ENCODE peak calls at places on chromosome 11, in seven cellular contexts. V is tibial artery, L is body of pancreas, X is psoas muscle, W is A673, N is heart right ventricle, S is SK-N-SH. H is an unnamed sample. For H3K36me3, the result is how much of the 10 kb centered on the place peaks cover.

GRCh38 chr11:87290304-87290922 is 252.7 kb downstream of the TMEM135 start:
- DNase-seq in V (no peak), L (no peak), X (no peak), W (peak), N (no peak), S (peak), H (no peak)

GRCh38 chr11:2795491-2795991 is 90.0 kb downstream of the CDKN1C start:
- DNase-seq in V (peak), L (peak), X (peak), W (no peak), N (peak), S (no peak), H (peak)

GRCh38 chr11:85867751-85868150 is 12.6 kb downstream of the CCDC83 start:
- DNase-seq in V (no peak), L (no peak), X (no peak), W (no peak), N (no peak), S (no peak), H (no peak)

GRCh38 chr11:37748641-37749040 is 1150.6 kb upstream of the RAG2 start:
- DNase-seq in V (no peak), L (no peak), X (no peak), W (no peak), N (no peak), S (no peak), H (no peak)

GRCh38 chr11:61695917-61696316 is 15.7 kb downstream of the DAGLA start:
- DNase-seq in V (peak), L (peak), X (peak), W (peak), N (peak), S (peak), H (peak)

GRCh38 chr11:128607819-128608218 is 20.5 kb upstream of the ETS1 start:
- DNase-seq in V (no peak), L (no peak), X (no peak), W (no peak), N (no peak), S (no peak), H (no peak)

GRCh38 chr11:76696756-76697155 is 26.2 kb upstream of the LRRC32 start:
- DNase-seq in V (no peak), L (no peak), X (no peak), W (no peak), N (no peak), S (no peak), H (no peak)

GRCh38 chr11:87125257-87125656 is 87.5 kb downstream of the TMEM135 start:
- DNase-seq in V (no peak), L (no peak), X (no peak), W (peak), N (no peak), S (no peak), H (no peak)

GRCh38 chr11:43937434-43938411 is 4.7 kb upstream of the C11orf96 start:
- DNase-seq in V (no peak), L (no peak), X (no peak), W (no peak), N (no peak), S (no peak), H (no peak)

GRCh38 chr11:72039108-72039850 is 40.6 kb downstream of the IL18BP start:
- DNase-seq in V (no peak), L (peak), X (no peak), W (no peak), N (peak), S (peak), H (no peak)

GRCh38 chr11:114163231-114163631 is 103.7 kb downstream of the ZBTB16 start:
- DNase-seq in V (no peak), L (peak), X (peak), W (no peak), N (no peak), S (no peak), H (no peak)

GRCh38 chr11:727859-728748 is 19.2 kb upstream of the TALDO1 start:
- DNase-seq in V (peak), L (peak), X (peak), W (peak), N (peak), S (peak), H (peak)

GRCh38 chr11:42620796-42621195 is 691.0 kb upstream of the API5 start:
- DNase-seq in V (no peak), L (no peak), X (no peak), W (no peak), N (no peak), S (no peak), H (no peak)

GRCh38 chr11:100545970-100546369 is 141.1 kb upstream of the ARHGAP42 start:
- DNase-seq in V (no peak), L (no peak), X (no peak), W (no peak), N (no peak), S (no peak), H (no peak)

GRCh38 chr11:116329354-116330090 is 443.3 kb downstream of the BUD13 start:
- DNase-seq in V (no peak), L (no peak), X (no peak), W (no peak), N (no peak), S (no peak), H (no peak)

GRCh38 chr11:1344056-1344635 is 34.7 kb upstream of the TOLLIP start:
- DNase-seq in V (no peak), L (no peak), X (no peak), W (no peak), N (no peak), S (no peak), H (no peak)

GRCh38 chr11:103944251-103944944 is 92.0 kb upstream of the DDI1 start:
- DNase-seq in V (no peak), L (no peak), X (no peak), W (no peak), N (no peak), S (no peak), H (no peak)

GRCh38 chr11:27874998-27875397 is 174.7 kb upstream of the BDNF start:
- DNase-seq in V (no peak), L (no peak), X (no peak), W (peak), N (no peak), S (no peak), H (no peak)

GRCh38 chr11:121446752-121447156 is 5.4 kb upstream of the SORL1 start:
- DNase-seq in V (no peak), L (no peak), X (no peak), W (peak), N (no peak), S (peak), H (peak)

GRCh38 chr11:12329797-12330196 is 47.6 kb upstream of the PARVA start:
- DNase-seq in V (no peak), L (no peak), X (no peak), W (no peak), N (no peak), S (no peak), H (peak)

GRCh38 chr11:15700456-15700855 is 585.7 kb downstream of the INSC start:
- DNase-seq in V (no peak), L (no peak), X (no peak), W (no peak), N (no peak), S (no peak), H (no peak)

GRCh38 chr11:49995559-49995958 is 13.2 kb upstream of the OR4C12 start:
- DNase-seq in V (no peak), L (peak), X (no peak), W (peak), N (no peak), S (peak), H (peak)
- TF ChIP-seq CTCF in V (peak), L (peak), X (peak), W (peak), N (peak), S (peak), H (peak)

DNA sequence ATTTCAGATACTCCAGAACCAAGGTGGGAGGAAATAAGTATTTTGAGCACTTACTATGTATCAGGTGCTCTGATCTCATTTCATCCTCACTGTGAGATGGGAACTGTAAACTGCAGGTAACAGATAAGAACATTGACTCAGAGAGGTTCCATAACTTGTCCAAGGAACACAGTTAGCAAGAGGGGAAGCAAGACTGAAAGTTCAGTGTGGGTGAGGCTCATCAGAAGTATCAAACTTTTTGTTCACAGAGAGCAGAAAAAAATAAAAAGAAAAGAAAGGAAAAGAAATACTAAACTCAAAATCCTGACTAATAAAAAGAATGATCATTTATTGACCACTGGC is 37.1 kb downstream of the RAB30 start:
- DNase-seq in V (no peak), L (no peak), X (no peak), W (no peak), N (no peak), S (no peak), H (no peak)
- H3K4me3 ChIP-seq in V (peak), L (no peak), X (peak), W (no peak), N (no peak), S (peak), H (no peak)

DNA sequence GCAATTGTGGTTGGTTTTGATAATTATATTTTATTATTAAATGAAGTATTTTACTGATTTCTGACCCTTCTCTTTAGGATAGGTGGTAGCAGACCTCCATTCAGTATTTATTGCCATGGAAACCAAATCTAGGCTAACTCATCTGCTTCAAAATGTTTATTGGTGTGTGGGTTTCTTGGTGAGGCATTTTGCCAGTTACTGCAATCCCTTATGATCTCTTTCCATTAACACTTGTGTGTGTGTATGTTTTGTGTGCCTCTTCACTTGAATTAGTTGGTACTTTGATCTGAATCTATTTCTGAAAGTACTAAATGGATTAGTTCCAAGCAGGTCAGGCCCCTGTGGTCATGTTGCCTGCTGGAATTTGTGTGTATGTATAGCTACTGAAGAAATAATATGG is 184.4 kb upstream of the C11orf87 start:
- DNase-seq in V (no peak), L (no peak), X (no peak), W (no peak), N (no peak), S (no peak), H (no peak)
- H3K36me3 ChIP-seq in V (under half), L (under half), X (under half), W (under half), N (under half), S (under half), H (under half)

GRCh38 chr11:127157225-127157624 is 156.7 kb upstream of the KIRREL3 start:
- DNase-seq in V (no peak), L (no peak), X (no peak), W (no peak), N (no peak), S (no peak), H (no peak)
- TF ChIP-seq CTCF in V (no peak), L (no peak), X (no peak), W (no peak), N (no peak), S (no peak), H (no peak)

GRCh38 chr11:101566626-101567025 is 17.2 kb downstream of the TRPC6 start:
- DNase-seq in V (no peak), L (no peak), X (no peak), W (no peak), N (no peak), S (no peak), H (no peak)
- H3K4me3 ChIP-seq in V (no peak), L (no peak), X (no peak), W (no peak), N (no peak), S (no peak), H (no peak)

GRCh38 chr11:65854871-65855837 is 2.8 kb downstream of the CFL1 start:
- DNase-seq in V (no peak), L (no peak), X (no peak), W (peak), N (no peak), S (no peak), H (no peak)

GRCh38 chr11:65855927-65856363 is 2.0 kb downstream of the CFL1 start:
- DNase-seq in V (no peak), L (no peak), X (no peak), W (peak), N (no peak), S (no peak), H (no peak)

GRCh38 chr11:65858354-65859133 is 564 bp upstream of the CFL1 start:
- DNase-seq in V (no peak), L (no peak), X (no peak), W (no peak), N (no peak), S (no peak), H (no peak)

GRCh38 chr11:65857500-65858353 is at the start of gene CFL1:
- DNase-seq in V (peak), L (peak), X (peak), W (peak), N (peak), S (peak), H (peak)

GRCh38 chr11:65856689-65857499 is 1.1 kb downstream of the CFL1 start:
- DNase-seq in V (peak), L (peak), X (peak), W (peak), N (peak), S (peak), H (peak)
- H3K36me3 ChIP-seq in V (under half), L (under half), X (under half), W (under half), N (under half), S (under half), H (half or more)

GRCh38 chr11:19404787-19405186 is 164.0 kb upstream of the E2F8 start:
- DNase-seq in V (no peak), L (no peak), X (no peak), W (no peak), N (no peak), S (no peak), H (no peak)

GRCh38 chr11:19403196-19403895 is 162.6 kb upstream of the E2F8 start:
- DNase-seq in V (no peak), L (no peak), X (no peak), W (no peak), N (no peak), S (no peak), H (no peak)

GRCh38 chr11:19398273-19398672 is 157.5 kb upstream of the E2F8 start:
- DNase-seq in V (no peak), L (peak), X (no peak), W (no peak), N (no peak), S (no peak), H (no peak)

GRCh38 chr11:19398772-19399542 is 158.2 kb upstream of the E2F8 start:
- DNase-seq in V (peak), L (peak), X (peak), W (no peak), N (no peak), S (no peak), H (no peak)

GRCh38 chr11:19400296-19400695 is 159.6 kb upstream of the E2F8 start:
- DNase-seq in V (no peak), L (no peak), X (no peak), W (no peak), N (no peak), S (no peak), H (no peak)
- TF ChIP-seq CTCF in V (no peak), L (no peak), X (no peak), W (no peak), N (no peak), S (no peak), H (no peak)

DNA sequence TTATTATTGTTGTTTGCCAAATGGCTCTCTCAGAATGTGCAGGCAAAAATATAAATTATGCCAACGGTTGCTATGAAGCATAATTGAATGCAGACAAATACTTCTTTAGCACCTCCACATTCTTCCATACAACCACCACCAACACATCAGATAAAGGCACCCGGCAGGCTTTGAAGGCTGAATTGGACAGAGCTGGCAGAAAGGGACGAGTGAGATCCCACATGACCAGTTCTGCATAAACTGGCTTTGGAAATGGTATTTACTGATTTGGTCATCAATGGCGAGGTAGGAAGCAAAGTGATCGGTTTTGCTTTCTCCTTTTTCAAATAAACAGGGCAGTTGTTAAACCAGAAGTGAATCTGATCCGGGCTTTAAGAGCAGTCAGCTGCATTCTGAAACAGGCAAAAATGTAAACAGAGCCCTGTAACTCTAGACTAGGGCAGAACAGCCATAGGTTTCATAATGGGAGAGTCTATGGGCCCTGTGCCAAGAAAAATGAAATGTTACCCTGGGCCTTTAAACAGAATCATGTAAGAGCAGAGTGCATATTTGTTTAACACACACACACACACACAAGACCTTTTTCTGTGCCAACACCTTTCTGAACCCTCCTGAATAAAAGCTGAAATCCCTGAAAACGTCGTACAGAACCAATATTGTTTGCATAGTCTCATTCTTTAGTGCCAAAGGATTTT is 97.7 kb downstream of the MPPED2 start:
- DNase-seq in V (no peak), L (peak), X (no peak), W (peak), N (no peak), S (peak), H (no peak)
- H3K4me3 ChIP-seq in V (peak), L (no peak), X (peak), W (no peak), N (no peak), S (no peak), H (no peak)

DNA sequence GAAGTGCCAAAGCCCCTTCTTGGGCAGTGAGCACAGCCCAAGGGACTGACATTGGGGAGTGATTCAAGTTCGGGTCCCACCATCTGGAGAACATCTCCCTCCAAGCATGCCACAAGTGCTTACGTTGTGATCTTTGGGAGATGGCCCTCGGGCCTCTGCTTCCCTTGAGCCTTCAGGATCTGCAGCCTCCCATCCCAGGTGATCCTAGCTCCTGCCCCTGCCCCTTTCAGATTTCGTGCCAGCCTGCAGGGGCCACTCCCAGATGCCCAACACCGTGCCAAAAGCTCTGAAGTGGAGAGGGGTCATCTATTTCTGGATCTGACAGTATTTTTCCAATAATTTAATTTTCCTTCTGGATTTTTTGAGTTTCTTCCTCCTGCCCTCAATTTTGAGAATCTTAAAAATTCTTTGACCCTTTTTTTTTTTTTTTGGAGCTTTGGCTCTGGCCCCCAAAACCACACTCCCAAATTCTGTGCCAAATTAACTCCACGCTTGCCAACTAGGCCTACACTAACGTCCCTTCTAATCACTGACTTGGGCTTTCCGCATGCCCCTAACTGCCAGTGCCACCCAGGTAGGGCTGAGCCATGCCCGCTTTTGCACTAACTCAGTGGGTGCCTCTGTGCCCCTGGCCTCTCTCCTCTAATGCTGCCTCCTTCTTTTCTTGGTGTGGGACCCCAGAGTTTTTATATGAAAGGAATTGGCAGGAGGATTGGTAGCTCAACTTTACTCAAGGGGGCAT is 25.3 kb downstream of the PHLDB1 start:
- DNase-seq in V (no peak), L (no peak), X (no peak), W (no peak), N (no peak), S (no peak), H (no peak)
- H3K36me3 ChIP-seq in V (half or more), L (under half), X (half or more), W (under half), N (half or more), S (half or more), H (under half)

GRCh38 chr11:57638811-57639320 is 10.8 kb downstream of the YPEL4 start:
- DNase-seq in V (no peak), L (no peak), X (no peak), W (peak), N (no peak), S (peak), H (no peak)
- TF ChIP-seq CTCF in V (no peak), L (no peak), X (no peak), W (peak), N (no peak), S (peak), H (no peak)

H was measured in BE2C.